ENCODE peak calls at places on chromosomes 4 and X, in eight cellular contexts. C, Z, U, D, K, L, J and G are unnamed samples.

GRCh38 chr4:42398448-42399355 is 1.4 kb downstream of the SHISA3 start:
- DNase-seq in C (no peak), Z (no peak), U (no peak), D (no peak), K (no peak), L (no peak), J (no peak), G (no peak)

GRCh38 chr4:151371045-151371605 is 37.9 kb upstream of the FHIP1A start:
- DNase-seq in C (no peak), Z (no peak), U (no peak), D (no peak), K (no peak), L (no peak), J (no peak), G (no peak)

GRCh38 chrX:154091678-154092077 is 5.8 kb downstream of the MECP2 start:
- DNase-seq in C (no peak), Z (no peak), U (no peak), D (no peak), K (no peak), L (no peak), J (no peak), G (no peak)

GRCh38 chr4:87425711-87426110 is 3.3 kb downstream of the NUDT9 start:
- DNase-seq in C (no peak), Z (no peak), U (no peak), D (no peak), K (no peak), L (no peak), J (no peak), G (no peak)

GRCh38 chrX:9071031-9071650 is 37.2 kb upstream of the FAM9B start:
- DNase-seq in C (no peak), Z (no peak), U (no peak), D (no peak), K (no peak), L (no peak), J (no peak), G (no peak)

GRCh38 chrX:1462596-1463251 is 10.0 kb upstream of the ASMTL start:
- DNase-seq in C (no peak), Z (no peak), U (no peak), D (no peak), K (no peak), L (peak; percentile 61), J (peak; percentile 30), G (no peak)

GRCh38 chr4:125801373-125801772 is 486.6 kb downstream of the FAT4 start:
- DNase-seq in C (no peak), Z (no peak), U (no peak), D (no peak), K (no peak), L (no peak), J (no peak), G (no peak)

GRCh38 chrX:24696241-24696640 is 2.5 kb downstream of the POLA1 start:
- DNase-seq in C (no peak), Z (no peak), U (no peak), D (no peak), K (no peak), L (no peak), J (no peak), G (no peak)

GRCh38 chrX:70421618-70422017 is 1.5 kb upstream of the GDPD2 start:
- DNase-seq in C (no peak), Z (no peak), U (no peak), D (no peak), K (no peak), L (no peak), J (no peak), G (no peak)

GRCh38 chr4:57309658-57310057 is 199.5 kb upstream of the IGFBP7 start:
- DNase-seq in C (no peak), Z (no peak), U (no peak), D (no peak), K (no peak), L (no peak), J (no peak), G (no peak)

GRCh38 chr4:10002278-10002677 is 19.0 kb downstream of the SLC2A9 start:
- DNase-seq in C (no peak), Z (no peak), U (no peak), D (no peak), K (no peak), L (no peak), J (no peak), G (no peak)

GRCh38 chrX:11629593-11630211 is 36.0 kb downstream of the ARHGAP6 start:
- DNase-seq in C (no peak), Z (no peak), U (no peak), D (no peak), K (no peak), L (peak; percentile 57), J (peak; percentile 39), G (no peak)

GRCh38 chr4:173504181-173504503 is 25.9 kb downstream of the HAND2 start:
- DNase-seq in C (no peak), Z (no peak), U (no peak), D (no peak), K (no peak), L (no peak), J (no peak), G (peak; percentile 3)

GRCh38 chr4:158782539-158783360 is 13.9 kb downstream of the FNIP2 start:
- DNase-seq in C (no peak), Z (no peak), U (no peak), D (no peak), K (no peak), L (peak; percentile 56), J (no peak), G (no peak)